ENCODE peak calls at places on chromosome 4, in nine cellular contexts. F, B, S, R, J, L, M, Y and E are unnamed samples.

GRCh38 chr4:113760852-113761681 is 471 bp downstream of the CAMK2D start:
- DNase-seq in F (peak; percentile 94), B (peak; percentile 84), S (peak; percentile 85), R (peak; percentile 71), J (peak; percentile 73), L (peak; percentile 84), M (peak; percentile 87), Y (peak; percentile 76), E (peak; percentile 85)

GRCh38 chr4:3442959-3443749 is 1.4 kb downstream of the HGFAC start:
- DNase-seq in F (no peak), B (no peak), S (peak; percentile 69), R (no peak), J (peak; percentile 74), L (no peak), M (peak; percentile 90), Y (peak; percentile 57), E (peak; percentile 58)

GRCh38 chr4:498328-498919 is 532 bp downstream of the ZNF721 start:
- DNase-seq in F (no peak), B (no peak), S (no peak), R (no peak), J (no peak), L (no peak), M (no peak), Y (no peak), E (no peak)

GRCh38 chr4:123479944-123480343 is 83.3 kb downstream of the SPRY1 start:
- DNase-seq in F (no peak), B (peak; percentile 53), S (peak; percentile 68), R (peak; percentile 10), J (no peak), L (no peak), M (no peak), Y (no peak), E (peak; percentile 24)

GRCh38 chr4:12446650-12447049 is 1018.0 kb upstream of the HS3ST1 start:
- DNase-seq in F (no peak), B (no peak), S (no peak), R (no peak), J (no peak), L (no peak), M (no peak), Y (no peak), E (peak; percentile 8)

GRCh38 chr4:88698539-88698938 is 910 bp upstream of the NAP1L5 start:
- DNase-seq in F (no peak), B (no peak), S (no peak), R (no peak), J (no peak), L (no peak), M (no peak), Y (peak; percentile 16), E (no peak)

GRCh38 chr4:80186666-80187065 is 10.6 kb upstream of the PRDM8 start:
- DNase-seq in F (no peak), B (no peak), S (no peak), R (no peak), J (no peak), L (no peak), M (no peak), Y (no peak), E (no peak)

GRCh38 chr4:139266583-139267257 is 13.3 kb downstream of the MGARP start:
- DNase-seq in F (peak; percentile 90), B (peak; percentile 55), S (peak; percentile 73), R (peak; percentile 86), J (peak; percentile 59), L (peak; percentile 76), M (peak; percentile 66), Y (peak; percentile 34), E (peak; percentile 62)

GRCh38 chr4:22848332-22848731 is 155.6 kb downstream of the GBA3 start:
- DNase-seq in F (no peak), B (no peak), S (no peak), R (no peak), J (no peak), L (no peak), M (no peak), Y (no peak), E (no peak)

GRCh38 chr4:22850055-22850454 is 157.3 kb downstream of the GBA3 start:
- DNase-seq in F (no peak), B (no peak), S (no peak), R (no peak), J (no peak), L (no peak), M (no peak), Y (no peak), E (no peak)

DNA sequence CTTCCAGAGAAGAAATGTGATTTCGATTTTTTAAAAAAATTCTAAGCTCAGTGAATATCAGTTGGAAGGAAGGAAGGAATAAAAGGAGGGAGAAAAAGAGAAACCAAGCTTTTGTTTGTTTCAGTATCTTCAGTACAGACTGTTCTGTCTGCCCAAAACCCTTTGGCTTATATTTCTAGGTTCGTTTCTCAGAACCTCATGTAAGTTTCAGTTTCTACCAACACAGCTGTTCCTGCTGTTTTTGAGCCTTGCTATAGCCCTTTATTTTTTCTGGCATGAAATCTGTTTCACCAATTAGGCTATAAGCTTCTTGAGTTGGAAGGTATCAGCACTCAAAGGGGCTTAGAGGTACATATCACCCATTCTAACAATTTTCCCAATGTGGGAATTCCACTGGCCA is 157.9 kb downstream of the GBA3 start:
- DNase-seq in F (no peak), B (no peak), S (no peak), R (no peak), J (no peak), L (no peak), M (no peak), Y (no peak), E (no peak)
- H3K4me3 ChIP-seq in F (no peak overlapping the region), B (no peak overlapping the region), S (no peak overlapping the region), R (no peak overlapping the region), J (no peak overlapping the region), L (no peak overlapping the region), M (no peak overlapping the region), Y (no peak overlapping the region), E (no peak overlapping the region)

DNA sequence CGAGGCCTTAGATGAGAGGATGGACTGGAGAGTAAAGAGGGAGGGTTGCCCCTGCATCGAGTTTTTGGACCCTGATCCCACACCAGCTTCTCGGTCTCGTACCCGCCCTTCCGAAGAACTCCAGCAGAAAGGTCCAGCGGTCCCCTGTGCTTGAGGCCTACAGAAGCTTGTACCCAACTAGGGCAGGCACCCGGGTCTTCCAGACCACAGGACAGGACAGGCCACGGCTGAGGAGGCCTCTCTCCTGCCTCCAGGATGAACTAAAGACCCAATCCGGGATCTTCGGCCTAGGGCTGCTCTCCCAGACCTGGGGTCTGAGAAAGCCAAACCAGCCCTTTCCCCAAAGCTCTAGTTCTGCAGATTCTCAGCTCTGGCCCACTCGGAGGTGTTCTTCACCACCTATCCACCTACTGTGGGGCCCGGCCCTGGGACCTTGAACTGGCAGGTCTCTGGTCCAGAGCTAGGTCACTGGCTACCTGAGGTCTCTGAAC is 1.2 kb downstream of the NKX3-2 start:
- DNase-seq in F (peak; percentile 73), B (no peak), S (no peak), R (no peak), J (no peak), L (no peak), M (peak; percentile 77), Y (no peak), E (no peak)
- H3K4me1 ChIP-seq in F (peaks cover 87% of the 10 kb centered on the region), B (no peaks in the 10 kb centered on the region), S (no peaks in the 10 kb centered on the region), R (no peaks in the 10 kb centered on the region), J (no peaks in the 10 kb centered on the region), L (peaks cover 72% of the 10 kb centered on the region), M (no peaks in the 10 kb centered on the region), Y (peaks cover 50% of the 10 kb centered on the region), E (peaks cover 8% of the 10 kb centered on the region)

DNA sequence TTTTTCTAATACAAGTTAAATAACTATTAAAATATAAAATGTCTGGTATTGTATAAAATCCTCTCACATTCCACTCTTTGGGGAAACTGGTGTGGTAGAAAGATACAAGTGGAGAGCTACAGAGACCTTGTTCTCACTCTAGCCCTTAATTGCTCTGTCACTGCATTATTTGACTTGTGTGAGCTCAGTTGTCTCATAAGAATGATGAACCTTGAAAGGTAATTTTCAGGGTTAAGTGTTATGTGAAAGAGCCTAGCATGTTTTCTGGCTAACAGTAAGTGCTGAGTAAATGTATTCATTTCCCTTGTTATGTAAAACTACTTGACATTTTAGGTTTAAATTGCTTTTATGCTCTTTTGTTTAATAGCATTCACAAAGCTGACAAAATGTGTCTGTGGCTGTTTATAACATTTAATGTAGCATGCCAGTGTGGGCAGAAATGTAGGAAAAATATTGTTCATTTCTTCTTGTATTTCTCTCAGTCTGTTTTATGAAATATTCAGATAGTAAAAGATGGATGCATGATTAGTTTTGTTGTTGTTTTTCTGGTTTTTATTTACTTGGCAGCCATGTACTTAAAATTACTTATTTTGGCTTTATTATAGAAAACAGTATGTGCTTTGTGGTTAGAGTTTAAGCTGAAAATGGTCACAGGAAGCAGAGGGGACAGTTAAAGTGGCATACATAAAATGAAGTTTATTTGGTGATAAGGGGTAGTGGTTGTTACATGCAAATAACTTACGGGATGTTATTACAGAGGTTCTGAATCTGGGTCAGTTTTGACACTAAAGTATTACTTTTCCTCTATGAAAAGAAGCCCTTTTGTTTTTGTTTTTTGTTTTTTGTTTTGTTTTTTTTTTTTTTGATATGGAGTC is 29.2 kb downstream of the SLAIN2 start:
- DNase-seq in F (no peak), B (no peak), S (no peak), R (no peak), J (no peak), L (no peak), M (no peak), Y (no peak), E (no peak)
- TF ChIP-seq CTCF in F (no peak), B (no peak), S (no peak), R (no peak), J (no peak), L (no peak), M (no peak), Y (no peak), E (no peak)

DNA sequence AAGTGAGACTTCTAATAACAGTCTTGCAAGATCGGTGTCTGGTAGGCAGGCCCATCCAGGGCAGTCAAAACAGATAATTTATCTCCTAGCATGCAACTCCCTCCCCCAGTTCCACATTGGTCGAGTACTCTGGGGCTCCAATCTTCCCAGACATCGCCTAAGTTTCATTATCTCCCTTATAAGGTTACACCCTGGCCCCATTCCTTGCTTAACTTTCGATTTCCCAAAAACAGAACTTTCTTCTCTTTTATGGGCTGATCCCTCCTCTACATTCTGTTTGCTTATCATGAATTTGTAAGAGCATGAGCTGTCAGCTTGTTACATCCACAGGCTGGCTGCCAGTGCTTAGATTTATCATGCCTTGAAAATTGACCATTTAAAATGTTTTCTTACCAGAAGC is 471.3 kb downstream of the TECRL start:
- DNase-seq in F (peak; percentile 37), B (no peak), S (no peak), R (no peak), J (no peak), L (no peak), M (no peak), Y (no peak), E (peak; percentile 47)
- H3K4me3 ChIP-seq in F (peak overlapping the region; percentile 1), B (no peak overlapping the region), S (no peak overlapping the region), R (no peak overlapping the region), J (no peak overlapping the region), L (peak overlapping the region; percentile 20), M (no peak overlapping the region), Y (no peak overlapping the region), E (no peak overlapping the region)